ENCODE peak calls at places on chromosomes 1 and 21, in eight cellular contexts. F is Ammon's horn; M is tibial artery; G is GM06990; H is epithelial cell of esophagus; Q is stimulated activated CD8-positive, alpha-beta memory T cell treated with anti-CD3 and anti-CD28 coated beads, Interleukin-7, amount 100 ng/mL, for 24 hours; K is LoVo; V is RWPE1. S is an unnamed sample.

GRCh38 chr1:107840746-107841145 is 124.2 kb downstream of the VAV3 start:
- DNase-seq in V (no peak), H (no peak), G (no peak), F (no peak), M (no peak), Q (no peak), K (no peak), S (no peak)

GRCh38 chr1:92538413-92539061 is 51.8 kb upstream of the GFI1 start:
- DNase-seq in F (no peak), K (no peak), Q (no peak), M (no peak), V (no peak), G (peak), H (no peak), S (no peak)

GRCh38 chr1:248811514-248812490 is 13.9 kb downstream of the SH3BP5L start:
- DNase-seq in Q (no peak), V (no peak), H (no peak), K (no peak), G (no peak), M (no peak), F (no peak), S (no peak)

GRCh38 chr1:20634065-20634593 is 871 bp downstream of the PINK1 start:
- DNase-seq in V (peak), K (no peak), H (no peak), Q (no peak), G (no peak), M (no peak), F (no peak), S (no peak)

GRCh38 chr1:58764294-58764978 is 19.4 kb downstream of the JUN start:
- DNase-seq in V (no peak), H (peak), Q (no peak), M (no peak), F (no peak), K (no peak), G (no peak), S (no peak)

GRCh38 chr1:246784621-246785535 is 60.7 kb downstream of the SCCPDH start:
- DNase-seq in F (peak), K (no peak), H (no peak), Q (no peak), V (no peak), G (peak), M (no peak), S (no peak)

GRCh38 chr1:218996362-218996761 is 177.3 kb upstream of the LYPLAL1 start:
- DNase-seq in G (no peak), V (no peak), H (peak), Q (no peak), M (no peak), F (no peak), K (no peak), S (no peak)

GRCh38 chr1:2594001-2594640 is 7.5 kb downstream of the PRXL2B start:
- DNase-seq in F (no peak), K (no peak), G (no peak), M (no peak), H (peak), Q (no peak), V (no peak), S (no peak)

GRCh38 chr1:147919881-147920280 is 8.3 kb upstream of the GPR89B start:
- DNase-seq in F (no peak), G (no peak), V (no peak), K (no peak), Q (no peak), M (no peak), H (peak), S (no peak)

GRCh38 chr1:84143796-84144565 is at the start of gene PRKACB:
- DNase-seq in V (peak), K (peak), H (peak), M (no peak), F (peak), G (no peak), Q (no peak), S (no peak)

GRCh38 chr1:234550341-234551031 is 59.5 kb downstream of the IRF2BP2 start:
- DNase-seq in M (no peak), F (peak), H (no peak), V (no peak), K (no peak), G (no peak), Q (no peak), S (no peak)

GRCh38 chr1:230517786-230518185 is 91.7 kb upstream of the PGBD5 start:
- DNase-seq in V (peak), Q (no peak), F (peak), K (no peak), G (no peak), H (peak), M (no peak), S (no peak)

GRCh38 chr1:207748737-207749528 is 2.9 kb upstream of the CD46 start:
- DNase-seq in F (no peak), K (peak), G (no peak), Q (no peak), H (peak), V (peak), M (no peak), S (no peak)

GRCh38 chr1:208837242-208837641 is 593.1 kb upstream of the PLXNA2 start:
- DNase-seq in K (no peak), G (no peak), Q (no peak), V (no peak), M (no peak), F (no peak), H (peak), S (no peak)

GRCh38 chr1:156660752-156661112 is 16.5 kb downstream of the NES start:
- DNase-seq in Q (no peak), G (no peak), H (no peak), F (no peak), V (no peak), K (no peak), M (no peak), S (no peak)

GRCh38 chr1:47533176-47534039 is 95.6 kb downstream of the FOXD2 start:
- DNase-seq in Q (no peak), G (no peak), H (peak), K (no peak), V (no peak), F (peak), M (peak), S (no peak)

GRCh38 chr1:165914136-165914798 is 86.9 kb downstream of the UCK2 start:
- DNase-seq in H (peak), K (peak), Q (peak), F (peak), V (peak), G (peak), M (peak), S (no peak)

GRCh38 chr1:204989266-204990058 is 53.5 kb upstream of the CNTN2 start:
- DNase-seq in M (peak), V (peak), K (peak), H (peak), G (peak), F (peak), Q (peak), S (peak)

GRCh38 chr21:42537106-42537742 is 23.6 kb downstream of the SLC37A1 start:
- DNase-seq in V (no peak), G (no peak), K (no peak), M (no peak), H (peak), F (peak), Q (no peak), S (no peak)

GRCh38 chr1:204493145-204493881 is 1.3 kb downstream of the PIK3C2B start:
- DNase-seq in M (peak), F (peak), G (no peak), Q (no peak), K (peak), H (peak), V (peak), S (no peak)

GRCh38 chr1:67652800-67653199 is 32.2 kb upstream of the GADD45A start:
- DNase-seq in H (peak), Q (no peak), G (no peak), K (no peak), M (no peak), V (no peak), F (no peak), S (no peak)

GRCh38 chr1:1216770-1217620 is 3.0 kb upstream of the TNFRSF4 start:
- DNase-seq in F (no peak), M (no peak), H (no peak), G (no peak), Q (no peak), V (no peak), K (no peak), S (no peak)

GRCh38 chr1:243582321-243582720 is 267.7 kb downstream of the AKT3 start:
- DNase-seq in V (no peak), M (no peak), K (no peak), F (no peak), H (no peak), G (no peak), Q (no peak), S (no peak)

GRCh38 chr1:19651141-19651737 is 7.1 kb downstream of the NBL1 start:
- DNase-seq in K (no peak), V (no peak), Q (no peak), H (peak), M (no peak), F (peak), G (no peak), S (no peak)

GRCh38 chr1:75861831-75862230 is 65.1 kb downstream of the MSH4 start:
- DNase-seq in F (no peak), G (no peak), V (no peak), M (no peak), K (no peak), H (peak), Q (no peak), S (no peak)

GRCh38 chr1:235275223-235275622 is 52.8 kb downstream of the ARID4B start:
- DNase-seq in V (no peak), M (no peak), G (peak), K (no peak), F (peak), Q (no peak), H (no peak), S (no peak)

S was measured in keratinocyte.